ENCODE peak calls at places on chromosome 19, in seven cellular contexts. X, C, L, R, N, K and A are unnamed samples.

GRCh38 chr19:3983936-3984583 is 1.2 kb downstream of the EEF2 start:
- DNase-seq in L (no peak), X (peak), K (no peak), R (no peak), N (no peak), C (no peak), A (no peak)

GRCh38 chr19:19615086-19615485 is 3.4 kb downstream of the PBX4 start:
- DNase-seq in R (no peak), N (no peak), C (no peak), L (no peak), K (no peak), X (no peak), A (no peak)

GRCh38 chr19:33580026-33580644 is 41.6 kb upstream of the CHST8 start:
- DNase-seq in N (no peak), K (no peak), C (no peak), R (no peak), L (no peak), X (peak), A (no peak)

GRCh38 chr19:1901940-1902404 is 3.2 kb upstream of the ADAT3 start:
- DNase-seq in X (no peak), R (no peak), L (no peak), K (no peak), C (no peak), N (no peak), A (no peak)

GRCh38 chr19:35911790-35912189 is 3.7 kb upstream of the TYROBP start:
- DNase-seq in C (no peak), N (no peak), L (no peak), K (no peak), R (no peak), X (no peak), A (no peak)

GRCh38 chr19:35265126-35265995 is 3.4 kb upstream of the USF2 start:
- DNase-seq in N (no peak), K (no peak), R (no peak), X (no peak), L (no peak), C (no peak), A (peak)

GRCh38 chr19:6056801-6057650 is 53.3 kb downstream of the RFX2 start:
- DNase-seq in N (no peak), C (no peak), K (peak), X (peak), R (no peak), L (peak), A (no peak)

GRCh38 chr19:42075364-42075615 is 676 bp upstream of the ZNF574 start:
- DNase-seq in L (no peak), N (peak), C (no peak), K (no peak), R (no peak), X (no peak), A (no peak)

GRCh38 chr19:31166206-31166605 is 183.0 kb downstream of the TSHZ3 start:
- DNase-seq in R (no peak), N (no peak), C (no peak), X (no peak), L (no peak), K (no peak), A (no peak)

GRCh38 chr19:45448887-45449299 is 18.9 kb upstream of the FOSB start:
- DNase-seq in L (no peak), R (no peak), N (no peak), C (no peak), K (no peak), X (peak), A (no peak)

GRCh38 chr19:511101-511841 is 4.0 kb downstream of the TPGS1 start:
- DNase-seq in L (no peak), N (no peak), K (no peak), R (no peak), X (no peak), C (peak), A (peak)

GRCh38 chr19:16261584-16262370 is 62.8 kb upstream of the KLF2 start:
- DNase-seq in C (no peak), R (no peak), N (no peak), K (no peak), X (no peak), L (no peak), A (no peak)

GRCh38 chr19:46661020-46661731 is at the start of gene DACT3:
- DNase-seq in R (peak), N (peak), L (peak), C (peak), X (peak), K (peak), A (peak)

GRCh38 chr19:23116802-23117571 is at the start of gene ZNF730:
- DNase-seq in C (peak), R (no peak), X (peak), L (peak), N (peak), K (peak), A (peak)

GRCh38 chr19:18220632-18221275 is 5.5 kb downstream of the PDE4C start:
- DNase-seq in K (no peak), L (no peak), C (no peak), X (no peak), R (no peak), N (no peak), A (peak)

GRCh38 chr19:36547001-36547732 is 19.1 kb upstream of the ZNF260 start:
- DNase-seq in K (no peak), N (no peak), C (no peak), X (no peak), L (no peak), R (no peak), A (no peak)

GRCh38 chr19:49445997-49446396 is 4.7 kb upstream of the SLC17A7 start:
- DNase-seq in X (no peak), K (no peak), C (no peak), L (no peak), R (no peak), N (no peak), A (no peak)

GRCh38 chr19:44677019-44677809 is 5.9 kb downstream of the CEACAM19 start:
- DNase-seq in R (no peak), K (no peak), C (no peak), L (no peak), N (no peak), X (no peak), A (no peak)

GRCh38 chr19:31676271-31677004 is 327.2 kb upstream of the TSHZ3 start:
- DNase-seq in L (no peak), R (no peak), X (no peak), K (no peak), C (no peak), N (no peak), A (peak)

GRCh38 chr19:5424192-5424973 is 30.8 kb upstream of the ZNRF4 start:
- DNase-seq in K (no peak), N (no peak), C (no peak), L (no peak), R (no peak), X (no peak), A (no peak)

GRCh38 chr19:11127905-11128304 is 27.7 kb downstream of the SPC24 start:
- DNase-seq in N (no peak), K (no peak), X (no peak), C (no peak), R (no peak), L (no peak), A (no peak)

GRCh38 chr19:46495789-46496099 is at the start of gene PNMA8B:
- DNase-seq in R (no peak), L (no peak), K (no peak), N (no peak), X (no peak), C (no peak), A (peak)

GRCh38 chr19:55632463-55632834 is 8.1 kb upstream of the ZNF784 start:
- DNase-seq in L (peak), C (peak), R (peak), N (no peak), X (peak), K (peak), A (peak)

GRCh38 chr19:52635786-52636570 is 2.2 kb downstream of the ZNF83 start:
- DNase-seq in X (no peak), L (no peak), K (no peak), N (no peak), R (no peak), C (no peak), A (no peak)

GRCh38 chr19:47499863-47500830 is 14.7 kb downstream of the NAPA start:
- DNase-seq in N (no peak), K (no peak), X (no peak), R (no peak), L (no peak), C (no peak), A (peak)

GRCh38 chr19:33396701-33397535 is 23.4 kb downstream of the CEBPG start:
- DNase-seq in C (no peak), X (no peak), L (no peak), K (no peak), N (no peak), R (no peak), A (peak)